ENCODE peak calls at places on chromosomes 11 and 22, in six cellular contexts. D, L, C, F, E and S are unnamed samples.

GRCh38 chr11:69877235-69877634 is 58.0 kb upstream of the FGF3 start:
- DNase-seq in D (peak), L (no peak), C (no peak), F (peak), E (peak), S (no peak)

GRCh38 chr11:115423728-115424459 is 80.3 kb downstream of the CADM1 start:
- DNase-seq in D (no peak), L (no peak), C (no peak), F (no peak), E (no peak), S (no peak)

GRCh38 chr11:394034-394857 is at the start of gene PKP3:
- DNase-seq in D (no peak), L (no peak), C (peak), F (no peak), E (no peak), S (peak)

GRCh38 chr22:36457688-36458450 is 23.6 kb downstream of the TXN2 start:
- DNase-seq in D (peak), L (no peak), C (no peak), F (peak), E (peak), S (peak)

GRCh38 chr11:17839450-17839849 is 104.9 kb downstream of the KCNC1 start:
- DNase-seq in D (no peak), L (no peak), C (peak), F (no peak), E (no peak), S (no peak)

GRCh38 chr11:46050065-46050464 is 71.2 kb downstream of the PHF21A start:
- DNase-seq in D (no peak), L (no peak), C (no peak), F (peak), E (no peak), S (peak)

GRCh38 chr11:126114486-126115252 is 52.0 kb upstream of the CDON start:
- DNase-seq in D (no peak), L (no peak), C (no peak), F (no peak), E (no peak), S (no peak)

GRCh38 chr11:68373189-68373809 is 60.9 kb downstream of the LRP5 start:
- DNase-seq in D (peak), L (no peak), C (no peak), F (no peak), E (peak), S (peak)

GRCh38 chr11:65059523-65059922 is 1.2 kb upstream of the NAALADL1 start:
- DNase-seq in D (no peak), L (no peak), C (no peak), F (no peak), E (no peak), S (no peak)

GRCh38 chr11:71252782-71253730 is 679 bp upstream of the SHANK2 start:
- DNase-seq in D (no peak), L (no peak), C (no peak), F (no peak), E (no peak), S (peak)

GRCh38 chr11:96303067-96303466 is 39.9 kb downstream of the MAML2 start:
- DNase-seq in D (no peak), L (no peak), C (no peak), F (no peak), E (no peak), S (peak)

GRCh38 chr11:1422481-1422880 is 32.7 kb downstream of the BRSK2 start:
- DNase-seq in D (no peak), L (no peak), C (no peak), F (no peak), E (no peak), S (no peak)

GRCh38 chr11:94588366-94588952 is 21.3 kb downstream of the PIWIL4 start:
- DNase-seq in D (no peak), L (no peak), C (no peak), F (no peak), E (no peak), S (no peak)

GRCh38 chr11:87368876-87369480 is 331.2 kb downstream of the TMEM135 start:
- DNase-seq in D (no peak), L (no peak), C (no peak), F (no peak), E (peak), S (peak)

GRCh38 chr11:69278091-69278867 is 15.7 kb upstream of the MYEOV start:
- DNase-seq in D (no peak), L (no peak), C (no peak), F (no peak), E (no peak), S (no peak)

GRCh38 chr11:25910090-25910489 is 421.8 kb upstream of the ANO3 start:
- DNase-seq in D (no peak), L (no peak), C (no peak), F (no peak), E (no peak), S (no peak)

GRCh38 chr11:1228183-1228821 is 5.4 kb downstream of the MUC5B start:
- DNase-seq in D (no peak), L (no peak), C (no peak), F (no peak), E (no peak), S (no peak)

GRCh38 chr22:29689872-29690213 is 30.0 kb upstream of the CABP7 start:
- DNase-seq in D (peak), L (no peak), C (no peak), F (no peak), E (peak), S (peak)

GRCh38 chr11:128874406-128874805 is 7.3 kb upstream of the KCNJ1 start:
- DNase-seq in D (no peak), L (no peak), C (no peak), F (no peak), E (no peak), S (no peak)

GRCh38 chr11:88475991-88476418 is 138.5 kb upstream of the CTSC start:
- DNase-seq in D (no peak), L (no peak), C (no peak), F (no peak), E (no peak), S (peak)
- H3K4me3 ChIP-seq in D (no peak), L (no peak), C (no peak), F (no peak), E (no peak), S (no peak)

DNA sequence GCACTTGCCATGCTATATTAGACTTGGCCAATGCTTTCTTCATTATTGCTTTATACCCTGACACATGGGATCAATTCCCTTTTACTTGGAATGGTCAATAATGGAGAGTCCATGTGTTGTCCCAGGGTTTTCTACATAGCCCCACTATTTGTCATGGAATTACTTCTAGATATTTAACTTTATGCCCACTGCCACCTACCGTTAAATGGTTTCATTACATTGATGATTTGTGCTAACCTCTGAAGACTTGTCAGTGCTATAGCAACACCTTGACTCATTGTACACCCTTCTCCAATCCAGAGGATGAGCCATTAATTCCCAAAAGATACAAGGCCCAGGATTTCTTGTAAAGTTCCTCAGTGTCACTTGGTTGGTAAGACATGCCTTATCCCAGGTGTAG is 31.4 kb upstream of the SLC22A25 start:
- DNase-seq in D (no peak), L (no peak), C (no peak), F (no peak), E (no peak), S (no peak)
- TF ChIP-seq CTCF in D (no peak), L (no peak), C (no peak), F (no peak), E (no peak), S (no peak)

GRCh38 chr11:122100222-122101080 is 15.6 kb downstream of the BLID start:
- DNase-seq in D (peak), L (peak), C (peak), F (peak), E (peak), S (peak)
- H3K4me3 ChIP-seq in D (peak), L (peak), C (peak), F (peak), E (peak), S (peak)

DNA sequence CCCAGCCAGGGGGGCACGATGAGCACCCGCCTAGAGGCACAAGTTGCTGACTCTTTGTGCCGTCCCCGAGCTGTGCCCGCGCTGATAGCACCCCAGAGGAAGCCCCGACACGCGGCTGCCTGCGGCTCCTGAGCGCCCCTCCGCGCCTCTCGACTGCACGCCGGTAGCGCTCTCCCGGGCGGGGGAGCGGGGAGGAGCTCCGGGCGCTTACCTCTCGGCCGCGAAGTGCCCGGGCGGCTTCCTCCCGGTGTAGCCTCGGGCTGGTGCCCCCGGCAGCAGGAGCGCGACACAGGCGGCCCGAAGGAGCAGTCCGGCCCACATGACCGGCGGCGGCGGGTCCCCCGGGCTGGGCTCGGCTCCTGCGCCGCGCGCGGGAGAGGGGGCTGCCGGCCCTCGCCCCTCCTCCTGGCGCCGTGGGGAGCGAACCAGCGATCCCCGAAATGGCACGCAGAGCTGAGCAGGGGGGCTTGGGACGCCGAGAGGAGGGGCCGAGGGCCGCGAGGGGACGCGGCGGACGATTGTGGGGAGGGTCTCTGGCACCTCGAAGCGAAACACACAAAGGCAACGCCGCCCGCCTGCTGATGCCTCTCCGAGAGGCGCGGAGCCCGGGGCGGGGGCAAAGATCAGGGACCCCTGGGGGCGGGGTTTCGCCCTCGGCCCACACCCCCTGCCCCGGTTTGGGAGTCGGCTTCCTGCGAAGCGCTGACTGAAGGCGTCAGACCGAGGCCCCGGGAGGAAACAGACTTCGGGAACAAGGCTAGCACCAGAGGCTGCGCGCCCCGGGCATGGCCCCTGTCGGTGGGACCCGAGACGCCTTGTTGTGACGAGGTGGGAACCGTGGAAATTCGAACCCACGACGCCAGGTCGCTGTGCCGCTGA is at the start of gene VWCE:
- DNase-seq in D (peak), L (no peak), C (no peak), F (peak), E (peak), S (peak)
- TF ChIP-seq CTCF in D (no peak), L (peak), C (no peak), F (no peak), E (no peak), S (peak)

GRCh38 chr11:118310781-118311485 is 6.4 kb downstream of the CD3E start:
- DNase-seq in D (no peak), L (no peak), C (no peak), F (no peak), E (no peak), S (no peak)

GRCh38 chr11:118313242-118313641 is 8.7 kb downstream of the CD3E start:
- DNase-seq in D (no peak), L (no peak), C (no peak), F (no peak), E (no peak), S (no peak)

GRCh38 chr11:118311518-118311917 is 7.0 kb downstream of the CD3E start:
- DNase-seq in D (no peak), L (no peak), C (no peak), F (no peak), E (no peak), S (no peak)

GRCh38 chr11:118310271-118310670 is 5.7 kb downstream of the CD3E start:
- DNase-seq in D (no peak), L (no peak), C (no peak), F (no peak), E (no peak), S (no peak)

DNA sequence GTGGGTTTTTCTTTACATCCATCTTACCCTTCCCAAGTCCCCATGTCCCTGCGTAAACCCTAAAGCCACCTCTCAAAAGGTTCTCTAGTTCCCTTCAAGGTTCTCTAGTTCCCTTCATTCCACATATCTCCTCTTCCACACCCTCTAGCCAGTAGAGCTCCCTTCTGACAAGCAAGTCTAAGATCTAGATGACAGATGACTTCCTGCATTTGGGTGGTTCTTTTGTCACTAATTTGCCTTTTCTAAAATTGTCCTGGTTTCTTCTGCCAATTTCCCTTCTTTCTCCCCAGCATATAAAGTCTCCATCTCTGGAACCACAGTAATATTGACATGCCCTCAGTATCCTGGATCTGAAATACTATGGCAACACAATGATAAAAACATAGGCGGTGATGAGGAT is 7.8 kb downstream of the CD3E start:
- DNase-seq in D (no peak), L (no peak), C (no peak), F (no peak), E (no peak), S (no peak)
- H3K4me3 ChIP-seq in D (no peak), L (no peak), C (no peak), F (no peak), E (no peak), S (no peak)

GRCh38 chr22:40651563-40652501 is 15.3 kb upstream of the MRTFA start:
- DNase-seq in D (peak), L (peak), C (peak), F (peak), E (peak), S (peak)

GRCh38 chr22:40651057-40651456 is 14.5 kb upstream of the MRTFA start:
- DNase-seq in D (no peak), L (no peak), C (no peak), F (no peak), E (no peak), S (no peak)

GRCh38 chr22:40653361-40653760 is 16.8 kb upstream of the MRTFA start:
- DNase-seq in D (no peak), L (no peak), C (no peak), F (no peak), E (no peak), S (no peak)

DNA sequence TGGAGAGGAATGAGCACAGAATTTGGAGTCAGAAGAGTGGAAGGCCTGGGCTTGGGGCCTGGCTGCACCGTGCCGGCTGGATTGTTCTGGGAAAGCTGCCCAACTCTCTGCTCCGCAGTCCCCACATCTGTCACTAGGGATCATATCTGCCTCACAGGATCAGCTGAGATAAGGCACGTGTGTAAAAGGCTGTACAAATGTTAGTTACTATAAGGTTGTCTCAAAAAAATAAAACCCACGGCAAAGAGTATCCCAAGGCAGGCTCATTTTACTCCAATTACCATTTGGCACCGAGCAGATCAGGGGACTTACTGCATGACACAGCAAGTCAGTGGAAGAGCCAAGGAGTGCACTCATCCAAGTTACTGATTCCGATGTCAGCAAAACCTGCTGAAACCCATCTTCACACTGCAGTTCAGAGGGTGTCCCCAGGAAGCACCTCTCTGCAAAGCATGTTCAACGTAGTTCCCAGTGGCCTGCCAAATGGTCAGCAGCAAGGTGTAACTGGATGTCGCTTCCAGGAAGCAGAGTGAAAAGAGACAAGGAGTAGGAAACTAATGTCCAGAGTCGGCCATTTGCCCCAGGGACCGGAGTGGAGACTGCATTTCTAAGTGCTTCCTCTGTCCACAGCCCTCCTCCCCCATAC is 18.1 kb upstream of the MRTFA start:
- DNase-seq in D (peak), L (peak), C (no peak), F (no peak), E (peak), S (peak)
- TF ChIP-seq CTCF in D (peak), L (no peak), C (no peak), F (peak), E (peak), S (peak)

DNA sequence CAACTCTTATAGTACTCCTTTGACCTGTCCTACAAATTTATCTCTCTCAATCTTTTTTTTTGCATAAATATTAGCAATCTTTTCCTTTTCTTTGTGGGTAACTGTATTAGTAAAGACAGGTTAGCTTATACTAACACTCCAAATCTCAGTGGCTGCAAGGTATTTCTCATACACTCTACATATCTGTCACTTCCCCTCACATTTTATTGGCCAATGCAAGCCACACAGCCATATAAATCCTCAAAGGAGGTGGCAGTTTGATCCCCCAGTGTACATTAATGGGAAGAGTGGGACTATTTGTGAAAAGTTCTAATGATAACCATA is 42.6 kb upstream of the EED start:
- DNase-seq in D (no peak), L (no peak), C (no peak), F (no peak), E (no peak), S (no peak)
- H3K4me3 ChIP-seq in D (peak), L (no peak), C (no peak), F (peak), E (peak), S (no peak)

GRCh38 chr22:23752090-23752691 is 1.3 kb upstream of the ZNF70 start:
- DNase-seq in D (no peak), L (no peak), C (no peak), F (no peak), E (no peak), S (no peak)

GRCh38 chr22:23749747-23750373 is 1.1 kb downstream of the ZNF70 start:
- DNase-seq in D (no peak), L (no peak), C (no peak), F (no peak), E (no peak), S (peak)

GRCh38 chr22:23750374-23750743 is 553 bp downstream of the ZNF70 start:
- DNase-seq in D (no peak), L (no peak), C (no peak), F (no peak), E (no peak), S (peak)

GRCh38 chr22:23751441-23751996 is 607 bp upstream of the ZNF70 start:
- DNase-seq in D (no peak), L (no peak), C (no peak), F (no peak), E (no peak), S (no peak)

DNA sequence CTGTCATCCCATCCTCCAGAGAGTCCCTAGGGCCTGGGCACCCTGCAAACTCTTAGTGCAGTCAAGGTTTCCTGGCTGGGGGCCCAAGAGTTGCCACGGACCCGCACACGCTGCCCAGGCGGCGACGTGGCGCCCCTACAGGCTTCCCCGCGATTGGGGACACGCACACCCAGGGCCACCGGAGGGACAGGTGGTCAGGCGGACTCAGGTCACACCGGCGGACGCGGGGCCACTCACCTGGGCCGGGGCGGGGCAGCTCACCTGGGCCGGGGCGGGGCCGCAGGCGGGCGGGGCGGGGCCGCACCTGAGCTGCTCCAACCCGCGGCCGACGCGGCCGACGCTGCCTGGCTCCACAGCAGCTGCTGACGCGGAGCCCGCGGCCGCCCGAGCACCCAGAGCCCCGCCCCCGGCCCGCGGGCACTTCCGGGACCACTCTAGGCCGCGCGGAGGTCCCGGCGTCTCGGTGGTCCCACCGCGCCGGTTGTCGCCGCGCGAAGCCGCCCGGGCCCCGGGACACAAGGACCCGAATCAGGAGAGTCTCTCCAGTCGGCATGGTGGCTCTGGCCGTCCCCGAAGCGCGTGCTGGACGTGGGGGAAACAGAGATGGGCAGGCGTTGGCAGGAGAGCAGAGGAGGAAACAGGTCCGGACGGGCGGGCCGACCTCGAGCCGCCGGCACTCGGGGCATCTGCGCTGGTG is at the start of gene ZNF70:
- DNase-seq in D (peak), L (peak), C (peak), F (peak), E (peak), S (peak)
- TF ChIP-seq CTCF in D (peak), L (peak), C (no peak), F (peak), E (no peak), S (peak)

GRCh38 chr11:93290061-93290460 is 40.5 kb upstream of the DEUP1 start:
- DNase-seq in D (no peak), L (no peak), C (no peak), F (no peak), E (no peak), S (no peak)

GRCh38 chr11:93288767-93289166 is 41.8 kb upstream of the DEUP1 start:
- DNase-seq in D (no peak), L (no peak), C (no peak), F (no peak), E (no peak), S (no peak)

GRCh38 chr11:93291889-93292288 is 38.7 kb upstream of the DEUP1 start:
- DNase-seq in D (no peak), L (no peak), C (no peak), F (no peak), E (no peak), S (no peak)

GRCh38 chr11:93288079-93288478 is 42.5 kb upstream of the DEUP1 start:
- DNase-seq in D (no peak), L (no peak), C (no peak), F (no peak), E (no peak), S (no peak)

GRCh38 chr11:93291146-93291545 is 39.4 kb upstream of the DEUP1 start:
- DNase-seq in D (no peak), L (no peak), C (no peak), F (no peak), E (no peak), S (no peak)
- H3K4me3 ChIP-seq in D (no peak), L (no peak), C (no peak), F (no peak), E (no peak), S (no peak)

GRCh38 chr11:34837246-34837856 is 78.8 kb downstream of the APIP start:
- DNase-seq in D (no peak), L (no peak), C (no peak), F (no peak), E (no peak), S (no peak)
- TF ChIP-seq CTCF in D (no peak), L (no peak), C (no peak), F (no peak), E (no peak), S (no peak)